ENCODE peak calls at places on chromosome 10, in nine cellular contexts. One of them, this sample, is unnamed.

GRCh38 chr10:129893690-129894089 is 70.4 kb downstream of the EBF3 start:
- DNase-seq in T-helper 1 cell: no peak
- DNase-seq in GM18507: no peak
- DNase-seq in stimulated activated CD8-positive, alpha-beta memory T cell treated with anti-CD3 and anti-CD28 coated beads, Interleukin-12 subunit alpha, Interleukin-12 subunit beta, amount 100 ng/mL, for 1 hour: no peak
- DNase-seq in activated CD4-positive, alpha-beta T cell treated with anti-CD3 and anti-CD28 coated beads for 48 hours: no peak
- DNase-seq in body of pancreas: no peak
- DNase-seq in H7: no peak
- DNase-seq in head of caudate nucleus: no peak
- DNase-seq in cardiac fibroblast: no peak
- DNase-seq in this sample: no peak

GRCh38 chr10:73017955-73018480 is 63.4 kb upstream of the PLA2G12B start:
- DNase-seq in stimulated activated CD8-positive, alpha-beta memory T cell treated with anti-CD3 and anti-CD28 coated beads, Interleukin-12 subunit alpha, Interleukin-12 subunit beta, amount 100 ng/mL, for 1 hour: no peak
- DNase-seq in body of pancreas: no peak
- DNase-seq in head of caudate nucleus: no peak
- DNase-seq in GM18507: no peak
- DNase-seq in T-helper 1 cell: no peak
- DNase-seq in cardiac fibroblast: peak; percentile 25
- DNase-seq in H7: no peak
- DNase-seq in activated CD4-positive, alpha-beta T cell treated with anti-CD3 and anti-CD28 coated beads for 48 hours: no peak
- DNase-seq in this sample: no peak

GRCh38 chr10:69807122-69807521 is 5.4 kb downstream of the COL13A1 start:
- DNase-seq in body of pancreas: no peak
- DNase-seq in T-helper 1 cell: no peak
- DNase-seq in cardiac fibroblast: peak; percentile 85
- DNase-seq in H7: peak; percentile 9
- DNase-seq in head of caudate nucleus: no peak
- DNase-seq in activated CD4-positive, alpha-beta T cell treated with anti-CD3 and anti-CD28 coated beads for 48 hours: no peak
- DNase-seq in GM18507: no peak
- DNase-seq in stimulated activated CD8-positive, alpha-beta memory T cell treated with anti-CD3 and anti-CD28 coated beads, Interleukin-12 subunit alpha, Interleukin-12 subunit beta, amount 100 ng/mL, for 1 hour: no peak
- DNase-seq in this sample: no peak

GRCh38 chr10:106935978-106936451 is 228.5 kb downstream of the SORCS1 start:
- DNase-seq in H7: no peak
- DNase-seq in GM18507: peak; percentile 32
- DNase-seq in body of pancreas: no peak
- DNase-seq in T-helper 1 cell: no peak
- DNase-seq in stimulated activated CD8-positive, alpha-beta memory T cell treated with anti-CD3 and anti-CD28 coated beads, Interleukin-12 subunit alpha, Interleukin-12 subunit beta, amount 100 ng/mL, for 1 hour: no peak
- DNase-seq in head of caudate nucleus: no peak
- DNase-seq in cardiac fibroblast: no peak
- DNase-seq in activated CD4-positive, alpha-beta T cell treated with anti-CD3 and anti-CD28 coated beads for 48 hours: no peak
- DNase-seq in this sample: no peak

GRCh38 chr10:123538401-123539320 is 127.5 kb upstream of the GPR26 start:
- DNase-seq in H7: no peak
- DNase-seq in activated CD4-positive, alpha-beta T cell treated with anti-CD3 and anti-CD28 coated beads for 48 hours: no peak
- DNase-seq in body of pancreas: no peak
- DNase-seq in cardiac fibroblast: no peak
- DNase-seq in stimulated activated CD8-positive, alpha-beta memory T cell treated with anti-CD3 and anti-CD28 coated beads, Interleukin-12 subunit alpha, Interleukin-12 subunit beta, amount 100 ng/mL, for 1 hour: no peak
- DNase-seq in head of caudate nucleus: no peak
- DNase-seq in GM18507: no peak
- DNase-seq in T-helper 1 cell: no peak
- DNase-seq in this sample: no peak

GRCh38 chr10:50623299-50624153 is at the start of gene SGMS1:
- DNase-seq in head of caudate nucleus: peak; percentile 81
- DNase-seq in H7: peak; percentile 95
- DNase-seq in activated CD4-positive, alpha-beta T cell treated with anti-CD3 and anti-CD28 coated beads for 48 hours: peak; percentile 82
- DNase-seq in body of pancreas: peak; percentile 86
- DNase-seq in T-helper 1 cell: peak; percentile 85
- DNase-seq in cardiac fibroblast: peak; percentile 83
- DNase-seq in GM18507: peak; percentile 74
- DNase-seq in stimulated activated CD8-positive, alpha-beta memory T cell treated with anti-CD3 and anti-CD28 coated beads, Interleukin-12 subunit alpha, Interleukin-12 subunit beta, amount 100 ng/mL, for 1 hour: peak; percentile 68
- DNase-seq in this sample: peak; percentile 88

GRCh38 chr10:689433-690226 is at the start of gene DIP2C:
- DNase-seq in stimulated activated CD8-positive, alpha-beta memory T cell treated with anti-CD3 and anti-CD28 coated beads, Interleukin-12 subunit alpha, Interleukin-12 subunit beta, amount 100 ng/mL, for 1 hour: no peak
- DNase-seq in H7: peak; percentile 99
- DNase-seq in body of pancreas: peak; percentile 74
- DNase-seq in cardiac fibroblast: peak; percentile 66
- DNase-seq in activated CD4-positive, alpha-beta T cell treated with anti-CD3 and anti-CD28 coated beads for 48 hours: no peak
- DNase-seq in head of caudate nucleus: peak; percentile 69
- DNase-seq in T-helper 1 cell: no peak
- DNase-seq in GM18507: no peak
- DNase-seq in this sample: peak; percentile 60

GRCh38 chr10:109852718-109853037 is 70.6 kb downstream of the XPNPEP1 start:
- DNase-seq in cardiac fibroblast: no peak
- DNase-seq in H7: no peak
- DNase-seq in T-helper 1 cell: no peak
- DNase-seq in activated CD4-positive, alpha-beta T cell treated with anti-CD3 and anti-CD28 coated beads for 48 hours: no peak
- DNase-seq in stimulated activated CD8-positive, alpha-beta memory T cell treated with anti-CD3 and anti-CD28 coated beads, Interleukin-12 subunit alpha, Interleukin-12 subunit beta, amount 100 ng/mL, for 1 hour: no peak
- DNase-seq in body of pancreas: no peak
- DNase-seq in head of caudate nucleus: no peak
- DNase-seq in GM18507: no peak
- DNase-seq in this sample: no peak

GRCh38 chr10:91242940-91243339 is 22.5 kb downstream of the PCGF5 start:
- DNase-seq in cardiac fibroblast: no peak
- DNase-seq in T-helper 1 cell: no peak
- DNase-seq in H7: no peak
- DNase-seq in stimulated activated CD8-positive, alpha-beta memory T cell treated with anti-CD3 and anti-CD28 coated beads, Interleukin-12 subunit alpha, Interleukin-12 subunit beta, amount 100 ng/mL, for 1 hour: no peak
- DNase-seq in GM18507: no peak
- DNase-seq in head of caudate nucleus: no peak
- DNase-seq in activated CD4-positive, alpha-beta T cell treated with anti-CD3 and anti-CD28 coated beads for 48 hours: no peak
- DNase-seq in body of pancreas: no peak
- DNase-seq in this sample: no peak

GRCh38 chr10:132033632-132034031 is 32.1 kb upstream of the JAKMIP3 start:
- DNase-seq in head of caudate nucleus: no peak
- DNase-seq in activated CD4-positive, alpha-beta T cell treated with anti-CD3 and anti-CD28 coated beads for 48 hours: no peak
- DNase-seq in cardiac fibroblast: no peak
- DNase-seq in H7: no peak
- DNase-seq in GM18507: no peak
- DNase-seq in T-helper 1 cell: no peak
- DNase-seq in stimulated activated CD8-positive, alpha-beta memory T cell treated with anti-CD3 and anti-CD28 coated beads, Interleukin-12 subunit alpha, Interleukin-12 subunit beta, amount 100 ng/mL, for 1 hour: no peak
- DNase-seq in body of pancreas: no peak
- DNase-seq in this sample: no peak

GRCh38 chr10:104288355-104288754 is 19.4 kb downstream of the GSTO2 start:
- DNase-seq in activated CD4-positive, alpha-beta T cell treated with anti-CD3 and anti-CD28 coated beads for 48 hours: no peak
- DNase-seq in head of caudate nucleus: no peak
- DNase-seq in T-helper 1 cell: no peak
- DNase-seq in cardiac fibroblast: peak; percentile 60
- DNase-seq in body of pancreas: no peak
- DNase-seq in stimulated activated CD8-positive, alpha-beta memory T cell treated with anti-CD3 and anti-CD28 coated beads, Interleukin-12 subunit alpha, Interleukin-12 subunit beta, amount 100 ng/mL, for 1 hour: no peak
- DNase-seq in GM18507: no peak
- DNase-seq in H7: no peak
- DNase-seq in this sample: no peak

GRCh38 chr10:111998728-111999127 is 184.8 kb downstream of the GPAM start:
- DNase-seq in cardiac fibroblast: no peak
- DNase-seq in T-helper 1 cell: no peak
- DNase-seq in body of pancreas: no peak
- DNase-seq in stimulated activated CD8-positive, alpha-beta memory T cell treated with anti-CD3 and anti-CD28 coated beads, Interleukin-12 subunit alpha, Interleukin-12 subunit beta, amount 100 ng/mL, for 1 hour: no peak
- DNase-seq in H7: no peak
- DNase-seq in head of caudate nucleus: no peak
- DNase-seq in activated CD4-positive, alpha-beta T cell treated with anti-CD3 and anti-CD28 coated beads for 48 hours: no peak
- DNase-seq in GM18507: no peak
- DNase-seq in this sample: no peak

GRCh38 chr10:104038958-104039752 is 46.5 kb downstream of the COL17A1 start:
- DNase-seq in T-helper 1 cell: no peak
- DNase-seq in GM18507: no peak
- DNase-seq in head of caudate nucleus: no peak
- DNase-seq in H7: no peak
- DNase-seq in stimulated activated CD8-positive, alpha-beta memory T cell treated with anti-CD3 and anti-CD28 coated beads, Interleukin-12 subunit alpha, Interleukin-12 subunit beta, amount 100 ng/mL, for 1 hour: no peak
- DNase-seq in activated CD4-positive, alpha-beta T cell treated with anti-CD3 and anti-CD28 coated beads for 48 hours: no peak
- DNase-seq in cardiac fibroblast: no peak
- DNase-seq in body of pancreas: no peak
- DNase-seq in this sample: no peak

GRCh38 chr10:37495415-37495814 is 362.0 kb downstream of the ZNF248 start:
- DNase-seq in T-helper 1 cell: no peak
- DNase-seq in GM18507: no peak
- DNase-seq in body of pancreas: no peak
- DNase-seq in stimulated activated CD8-positive, alpha-beta memory T cell treated with anti-CD3 and anti-CD28 coated beads, Interleukin-12 subunit alpha, Interleukin-12 subunit beta, amount 100 ng/mL, for 1 hour: no peak
- DNase-seq in cardiac fibroblast: peak; percentile 18
- DNase-seq in head of caudate nucleus: no peak
- DNase-seq in H7: no peak
- DNase-seq in activated CD4-positive, alpha-beta T cell treated with anti-CD3 and anti-CD28 coated beads for 48 hours: no peak
- DNase-seq in this sample: no peak

GRCh38 chr10:24857001-24857695 is 95.3 kb downstream of the PRTFDC1 start:
- DNase-seq in body of pancreas: no peak
- DNase-seq in T-helper 1 cell: no peak
- DNase-seq in activated CD4-positive, alpha-beta T cell treated with anti-CD3 and anti-CD28 coated beads for 48 hours: no peak
- DNase-seq in head of caudate nucleus: no peak
- DNase-seq in H7: no peak
- DNase-seq in cardiac fibroblast: no peak
- DNase-seq in stimulated activated CD8-positive, alpha-beta memory T cell treated with anti-CD3 and anti-CD28 coated beads, Interleukin-12 subunit alpha, Interleukin-12 subunit beta, amount 100 ng/mL, for 1 hour: no peak
- DNase-seq in GM18507: no peak
- DNase-seq in this sample: no peak

GRCh38 chr10:63068246-63068645 is 64.9 kb upstream of the NRBF2 start:
- DNase-seq in body of pancreas: no peak
- DNase-seq in stimulated activated CD8-positive, alpha-beta memory T cell treated with anti-CD3 and anti-CD28 coated beads, Interleukin-12 subunit alpha, Interleukin-12 subunit beta, amount 100 ng/mL, for 1 hour: no peak
- DNase-seq in activated CD4-positive, alpha-beta T cell treated with anti-CD3 and anti-CD28 coated beads for 48 hours: peak; percentile 15
- DNase-seq in cardiac fibroblast: peak; percentile 54
- DNase-seq in GM18507: no peak
- DNase-seq in H7: no peak
- DNase-seq in T-helper 1 cell: peak; percentile 78
- DNase-seq in head of caudate nucleus: no peak
- DNase-seq in this sample: no peak

GRCh38 chr10:99337261-99337905 is 8.2 kb downstream of the CNNM1 start:
- DNase-seq in GM18507: no peak
- DNase-seq in head of caudate nucleus: no peak
- DNase-seq in body of pancreas: no peak
- DNase-seq in activated CD4-positive, alpha-beta T cell treated with anti-CD3 and anti-CD28 coated beads for 48 hours: no peak
- DNase-seq in cardiac fibroblast: no peak
- DNase-seq in H7: no peak
- DNase-seq in stimulated activated CD8-positive, alpha-beta memory T cell treated with anti-CD3 and anti-CD28 coated beads, Interleukin-12 subunit alpha, Interleukin-12 subunit beta, amount 100 ng/mL, for 1 hour: no peak
- DNase-seq in T-helper 1 cell: no peak
- DNase-seq in this sample: no peak

GRCh38 chr10:61757525-61758397 is 95.0 kb downstream of the CABCOCO1 start:
- DNase-seq in stimulated activated CD8-positive, alpha-beta memory T cell treated with anti-CD3 and anti-CD28 coated beads, Interleukin-12 subunit alpha, Interleukin-12 subunit beta, amount 100 ng/mL, for 1 hour: no peak
- DNase-seq in H7: no peak
- DNase-seq in cardiac fibroblast: peak; percentile 75
- DNase-seq in activated CD4-positive, alpha-beta T cell treated with anti-CD3 and anti-CD28 coated beads for 48 hours: no peak
- DNase-seq in body of pancreas: no peak
- DNase-seq in GM18507: no peak
- DNase-seq in T-helper 1 cell: no peak
- DNase-seq in head of caudate nucleus: no peak
- DNase-seq in this sample: no peak

GRCh38 chr10:69748621-69749020 is 53.1 kb upstream of the COL13A1 start:
- DNase-seq in GM18507: no peak
- DNase-seq in activated CD4-positive, alpha-beta T cell treated with anti-CD3 and anti-CD28 coated beads for 48 hours: no peak
- DNase-seq in head of caudate nucleus: no peak
- DNase-seq in H7: no peak
- DNase-seq in T-helper 1 cell: no peak
- DNase-seq in cardiac fibroblast: no peak
- DNase-seq in stimulated activated CD8-positive, alpha-beta memory T cell treated with anti-CD3 and anti-CD28 coated beads, Interleukin-12 subunit alpha, Interleukin-12 subunit beta, amount 100 ng/mL, for 1 hour: no peak
- DNase-seq in body of pancreas: no peak
- DNase-seq in this sample: no peak

GRCh38 chr10:51838506-51838905 is 139.1 kb upstream of the CSTF2T start:
- DNase-seq in stimulated activated CD8-positive, alpha-beta memory T cell treated with anti-CD3 and anti-CD28 coated beads, Interleukin-12 subunit alpha, Interleukin-12 subunit beta, amount 100 ng/mL, for 1 hour: no peak
- DNase-seq in H7: no peak
- DNase-seq in cardiac fibroblast: no peak
- DNase-seq in T-helper 1 cell: no peak
- DNase-seq in GM18507: no peak
- DNase-seq in activated CD4-positive, alpha-beta T cell treated with anti-CD3 and anti-CD28 coated beads for 48 hours: no peak
- DNase-seq in head of caudate nucleus: no peak
- DNase-seq in body of pancreas: no peak
- DNase-seq in this sample: no peak

GRCh38 chr10:85317827-85318226 is 989.4 kb downstream of the CCSER2 start:
- DNase-seq in stimulated activated CD8-positive, alpha-beta memory T cell treated with anti-CD3 and anti-CD28 coated beads, Interleukin-12 subunit alpha, Interleukin-12 subunit beta, amount 100 ng/mL, for 1 hour: no peak
- DNase-seq in activated CD4-positive, alpha-beta T cell treated with anti-CD3 and anti-CD28 coated beads for 48 hours: no peak
- DNase-seq in body of pancreas: no peak
- DNase-seq in cardiac fibroblast: no peak
- DNase-seq in T-helper 1 cell: no peak
- DNase-seq in head of caudate nucleus: no peak
- DNase-seq in H7: peak; percentile 6
- DNase-seq in GM18507: no peak
- DNase-seq in this sample: no peak

GRCh38 chr10:133403359-133403758 is 9.4 kb downstream of the MTG1 start:
- DNase-seq in cardiac fibroblast: no peak
- DNase-seq in T-helper 1 cell: no peak
- DNase-seq in stimulated activated CD8-positive, alpha-beta memory T cell treated with anti-CD3 and anti-CD28 coated beads, Interleukin-12 subunit alpha, Interleukin-12 subunit beta, amount 100 ng/mL, for 1 hour: no peak
- DNase-seq in body of pancreas: no peak
- DNase-seq in activated CD4-positive, alpha-beta T cell treated with anti-CD3 and anti-CD28 coated beads for 48 hours: no peak
- DNase-seq in GM18507: no peak
- DNase-seq in H7: peak; percentile 17
- DNase-seq in head of caudate nucleus: no peak
- DNase-seq in this sample: no peak

GRCh38 chr10:6689036-6689435 is 109.0 kb upstream of the PRKCQ start:
- DNase-seq in stimulated activated CD8-positive, alpha-beta memory T cell treated with anti-CD3 and anti-CD28 coated beads, Interleukin-12 subunit alpha, Interleukin-12 subunit beta, amount 100 ng/mL, for 1 hour: no peak
- DNase-seq in H7: no peak
- DNase-seq in cardiac fibroblast: no peak
- DNase-seq in activated CD4-positive, alpha-beta T cell treated with anti-CD3 and anti-CD28 coated beads for 48 hours: no peak
- DNase-seq in head of caudate nucleus: no peak
- DNase-seq in GM18507: no peak
- DNase-seq in body of pancreas: no peak
- DNase-seq in T-helper 1 cell: no peak
- DNase-seq in this sample: no peak

GRCh38 chr10:132613566-132614348 is 76.2 kb downstream of the INPP5A start:
- DNase-seq in T-helper 1 cell: no peak
- DNase-seq in H7: peak; percentile 38
- DNase-seq in cardiac fibroblast: no peak
- DNase-seq in head of caudate nucleus: no peak
- DNase-seq in GM18507: no peak
- DNase-seq in stimulated activated CD8-positive, alpha-beta memory T cell treated with anti-CD3 and anti-CD28 coated beads, Interleukin-12 subunit alpha, Interleukin-12 subunit beta, amount 100 ng/mL, for 1 hour: no peak
- DNase-seq in body of pancreas: peak; percentile 6
- DNase-seq in activated CD4-positive, alpha-beta T cell treated with anti-CD3 and anti-CD28 coated beads for 48 hours: no peak
- DNase-seq in this sample: peak; percentile 61

GRCh38 chr10:63605568-63605967 is 84.4 kb downstream of the REEP3 start:
- DNase-seq in GM18507: no peak
- DNase-seq in body of pancreas: no peak
- DNase-seq in H7: peak; percentile 52
- DNase-seq in T-helper 1 cell: no peak
- DNase-seq in stimulated activated CD8-positive, alpha-beta memory T cell treated with anti-CD3 and anti-CD28 coated beads, Interleukin-12 subunit alpha, Interleukin-12 subunit beta, amount 100 ng/mL, for 1 hour: no peak
- DNase-seq in activated CD4-positive, alpha-beta T cell treated with anti-CD3 and anti-CD28 coated beads for 48 hours: no peak
- DNase-seq in head of caudate nucleus: peak; percentile 41
- DNase-seq in cardiac fibroblast: no peak
- DNase-seq in this sample: no peak

GRCh38 chr10:60448246-60448645 is 58.6 kb upstream of the ANK3 start:
- DNase-seq in H7: no peak
- DNase-seq in activated CD4-positive, alpha-beta T cell treated with anti-CD3 and anti-CD28 coated beads for 48 hours: no peak
- DNase-seq in GM18507: no peak
- DNase-seq in head of caudate nucleus: no peak
- DNase-seq in T-helper 1 cell: no peak
- DNase-seq in body of pancreas: no peak
- DNase-seq in cardiac fibroblast: no peak
- DNase-seq in stimulated activated CD8-positive, alpha-beta memory T cell treated with anti-CD3 and anti-CD28 coated beads, Interleukin-12 subunit alpha, Interleukin-12 subunit beta, amount 100 ng/mL, for 1 hour: no peak
- DNase-seq in this sample: no peak

GRCh38 chr10:14671383-14671782 is 103.3 kb downstream of the FAM107B start:
- DNase-seq in cardiac fibroblast: no peak
- DNase-seq in activated CD4-positive, alpha-beta T cell treated with anti-CD3 and anti-CD28 coated beads for 48 hours: no peak
- DNase-seq in stimulated activated CD8-positive, alpha-beta memory T cell treated with anti-CD3 and anti-CD28 coated beads, Interleukin-12 subunit alpha, Interleukin-12 subunit beta, amount 100 ng/mL, for 1 hour: no peak
- DNase-seq in H7: no peak
- DNase-seq in T-helper 1 cell: no peak
- DNase-seq in head of caudate nucleus: no peak
- DNase-seq in body of pancreas: no peak
- DNase-seq in GM18507: no peak
- DNase-seq in this sample: no peak

GRCh38 chr10:1715821-1716220 is 21.5 kb downstream of the ADARB2 start:
- DNase-seq in GM18507: no peak
- DNase-seq in body of pancreas: no peak
- DNase-seq in H7: peak; percentile 82
- DNase-seq in activated CD4-positive, alpha-beta T cell treated with anti-CD3 and anti-CD28 coated beads for 48 hours: peak; percentile 62
- DNase-seq in cardiac fibroblast: no peak
- DNase-seq in stimulated activated CD8-positive, alpha-beta memory T cell treated with anti-CD3 and anti-CD28 coated beads, Interleukin-12 subunit alpha, Interleukin-12 subunit beta, amount 100 ng/mL, for 1 hour: no peak
- DNase-seq in head of caudate nucleus: no peak
- DNase-seq in T-helper 1 cell: no peak
- DNase-seq in this sample: no peak

GRCh38 chr10:16439294-16439693 is 2.5 kb downstream of the PTER start:
- DNase-seq in T-helper 1 cell: peak; percentile 28
- DNase-seq in H7: no peak
- DNase-seq in head of caudate nucleus: no peak
- DNase-seq in cardiac fibroblast: peak; percentile 65
- DNase-seq in body of pancreas: no peak
- DNase-seq in GM18507: no peak
- DNase-seq in stimulated activated CD8-positive, alpha-beta memory T cell treated with anti-CD3 and anti-CD28 coated beads, Interleukin-12 subunit alpha, Interleukin-12 subunit beta, amount 100 ng/mL, for 1 hour: no peak
- DNase-seq in activated CD4-positive, alpha-beta T cell treated with anti-CD3 and anti-CD28 coated beads for 48 hours: no peak
- DNase-seq in this sample: no peak

GRCh38 chr10:100788027-100788900 is 42.9 kb downstream of the PAX2 start:
- DNase-seq in cardiac fibroblast: no peak
- DNase-seq in T-helper 1 cell: no peak
- DNase-seq in H7: peak; percentile 81
- DNase-seq in body of pancreas: no peak
- DNase-seq in head of caudate nucleus: no peak
- DNase-seq in GM18507: no peak
- DNase-seq in activated CD4-positive, alpha-beta T cell treated with anti-CD3 and anti-CD28 coated beads for 48 hours: no peak
- DNase-seq in stimulated activated CD8-positive, alpha-beta memory T cell treated with anti-CD3 and anti-CD28 coated beads, Interleukin-12 subunit alpha, Interleukin-12 subunit beta, amount 100 ng/mL, for 1 hour: no peak
- DNase-seq in this sample: no peak

GRCh38 chr10:42955493-42955889 is 121.4 kb upstream of the RET start:
- DNase-seq in H7: no peak
- DNase-seq in GM18507: no peak
- DNase-seq in cardiac fibroblast: no peak
- DNase-seq in activated CD4-positive, alpha-beta T cell treated with anti-CD3 and anti-CD28 coated beads for 48 hours: no peak
- DNase-seq in T-helper 1 cell: no peak
- DNase-seq in head of caudate nucleus: no peak
- DNase-seq in stimulated activated CD8-positive, alpha-beta memory T cell treated with anti-CD3 and anti-CD28 coated beads, Interleukin-12 subunit alpha, Interleukin-12 subunit beta, amount 100 ng/mL, for 1 hour: no peak
- DNase-seq in body of pancreas: no peak
- DNase-seq in this sample: peak; percentile 15